ENCODE peak calls at places on chromosomes 6 and 20, in nine cellular contexts. K is ovary, M is upper lobe of left lung, T is A549, W is HL-60, G is H9, V is tibial artery, J is Panc1, X is heart right ventricle. I is an unnamed sample.

GRCh38 chr6:133446789-133447188 is 205.6 kb downstream of the EYA4 start:
- DNase-seq in T (no peak), X (no peak), J (no peak), V (no peak), K (no peak), M (no peak), W (no peak), G (no peak), I (no peak)

GRCh38 chr20:55478739-55479450 is 526.4 kb downstream of the CBLN4 start:
- DNase-seq in V (no peak), M (no peak), J (no peak), G (no peak), T (no peak), W (no peak), K (no peak), X (no peak), I (no peak)

GRCh38 chr20:6074145-6074561 is 20.3 kb upstream of the LRRN4 start:
- DNase-seq in J (no peak), T (peak; percentile 52), X (peak; percentile 41), M (no peak), V (no peak), W (peak; percentile 41), K (no peak), G (peak; percentile 38), I (no peak)

GRCh38 chr6:121439456-121440250 is 4.2 kb downstream of the GJA1 start:
- DNase-seq in G (no peak), X (no peak), M (no peak), T (no peak), J (no peak), W (no peak), K (no peak), V (no peak), I (no peak)

GRCh38 chr6:149158076-149158475 is 159.4 kb upstream of the TAB2 start:
- DNase-seq in J (no peak), X (no peak), T (no peak), K (no peak), G (no peak), M (no peak), V (no peak), W (no peak), I (no peak)

GRCh38 chr6:122238861-122239260 is 160.6 kb upstream of the HSF2 start:
- DNase-seq in X (no peak), G (no peak), K (no peak), M (no peak), V (no peak), J (no peak), T (no peak), W (no peak), I (no peak)

GRCh38 chr6:170522565-170523183 is 30.4 kb downstream of the PSMB1 start:
- DNase-seq in M (peak; percentile 18), K (no peak), W (peak; percentile 36), V (no peak), X (no peak), J (no peak), G (peak; percentile 71), T (no peak), I (no peak)

GRCh38 chr6:3822747-3823445 is 26.3 kb upstream of the FAM50B start:
- DNase-seq in V (no peak), G (no peak), J (no peak), M (peak; percentile 24), W (no peak), T (no peak), X (no peak), K (no peak), I (no peak)

GRCh38 chr6:83430606-83431544 is at the start of gene ME1:
- DNase-seq in X (peak; percentile 68), M (peak; percentile 95), G (peak; percentile 83), W (peak; percentile 85), T (peak; percentile 36), V (peak; percentile 80), J (no peak), K (peak; percentile 84), I (peak; percentile 43)

GRCh38 chr6:155287762-155288161 is 23.9 kb downstream of the CLDN20 start:
- DNase-seq in M (no peak), T (no peak), G (no peak), J (no peak), K (no peak), V (no peak), X (no peak), W (no peak), I (no peak)

GRCh38 chr6:88662163-88662580 is 301.2 kb downstream of the RNGTT start:
- DNase-seq in G (no peak), X (no peak), V (no peak), W (peak; percentile 26), K (no peak), T (no peak), M (no peak), J (no peak), I (no peak)

GRCh38 chr6:129498556-129498940 is 211.4 kb downstream of the ARHGAP18 start:
- DNase-seq in J (no peak), M (no peak), X (no peak), K (no peak), W (no peak), G (no peak), V (no peak), T (no peak), I (no peak)

GRCh38 chr20:54026300-54027064 is 43.9 kb downstream of the BCAS1 start:
- DNase-seq in G (no peak), X (no peak), M (no peak), W (no peak), T (no peak), J (no peak), K (no peak), V (no peak), I (no peak)

GRCh38 chr20:330233-331149 is 5.1 kb downstream of the SOX12 start:
- DNase-seq in X (peak; percentile 59), K (peak; percentile 53), V (no peak), M (no peak), W (peak; percentile 87), J (no peak), G (peak; percentile 72), T (peak; percentile 88), I (no peak)

GRCh38 chr6:119269266-119270103 is 80.1 kb downstream of the MAN1A1 start:
- DNase-seq in X (no peak), K (no peak), G (no peak), M (no peak), W (no peak), J (no peak), T (no peak), V (no peak), I (no peak)

GRCh38 chr6:119273287-119273686 is 76.3 kb downstream of the MAN1A1 start:
- DNase-seq in X (no peak), M (no peak), T (no peak), V (no peak), W (no peak), K (no peak), G (no peak), J (no peak), I (no peak)

GRCh38 chr6:119273799-119274595 is 75.6 kb downstream of the MAN1A1 start:
- DNase-seq in J (no peak), M (no peak), T (no peak), X (no peak), K (no peak), W (no peak), V (no peak), G (no peak), I (peak; percentile 47)

GRCh38 chr6:119267506-119267905 is 82.1 kb downstream of the MAN1A1 start:
- DNase-seq in M (no peak), V (no peak), K (no peak), G (no peak), T (no peak), W (no peak), X (no peak), J (no peak), I (no peak)

GRCh38 chr6:119270545-119270944 is 79.0 kb downstream of the MAN1A1 start:
- DNase-seq in J (no peak), X (no peak), V (no peak), K (no peak), M (no peak), T (no peak), W (no peak), G (no peak), I (no peak)
- H3K27ac ChIP-seq in J (no peak overlapping the region), X (no peak overlapping the region), V (no peak overlapping the region), K (no peak overlapping the region), M (no peak overlapping the region), T (no peak overlapping the region), W (no peak overlapping the region), G (no peak overlapping the region), I (no peak overlapping the region)

GRCh38 chr20:60512436-60512835 is 554.2 kb downstream of the CDH26 start:
- DNase-seq in V (no peak), M (no peak), G (peak; percentile 39), J (no peak), X (no peak), W (no peak), K (no peak), T (no peak), I (peak; percentile 23)

DNA sequence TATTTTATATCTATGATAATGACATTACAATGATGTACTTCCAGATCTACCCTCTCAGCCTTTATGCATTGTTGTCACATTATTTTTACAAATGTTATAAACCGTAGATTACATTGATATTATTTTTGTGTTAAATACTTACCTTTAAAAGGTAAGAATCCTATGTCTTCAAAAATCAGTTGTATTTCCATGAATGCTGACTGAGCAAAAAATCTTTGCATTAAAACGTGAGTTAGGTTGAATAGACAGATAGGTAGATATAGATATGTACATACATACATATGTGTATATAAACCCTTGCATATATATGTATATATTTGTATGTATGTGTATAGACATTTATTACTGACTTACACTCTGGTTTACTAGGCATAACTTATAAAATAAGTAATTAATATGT is 558.2 kb downstream of the CDH26 start:
- DNase-seq in K (no peak), X (no peak), G (no peak), J (no peak), V (no peak), W (no peak), T (no peak), M (no peak), I (no peak)
- TF ChIP-seq CTCF in K (no peak), X (no peak), G (no peak), J (no peak), V (no peak), W (no peak), T (no peak), M (no peak), I (no peak)

DNA sequence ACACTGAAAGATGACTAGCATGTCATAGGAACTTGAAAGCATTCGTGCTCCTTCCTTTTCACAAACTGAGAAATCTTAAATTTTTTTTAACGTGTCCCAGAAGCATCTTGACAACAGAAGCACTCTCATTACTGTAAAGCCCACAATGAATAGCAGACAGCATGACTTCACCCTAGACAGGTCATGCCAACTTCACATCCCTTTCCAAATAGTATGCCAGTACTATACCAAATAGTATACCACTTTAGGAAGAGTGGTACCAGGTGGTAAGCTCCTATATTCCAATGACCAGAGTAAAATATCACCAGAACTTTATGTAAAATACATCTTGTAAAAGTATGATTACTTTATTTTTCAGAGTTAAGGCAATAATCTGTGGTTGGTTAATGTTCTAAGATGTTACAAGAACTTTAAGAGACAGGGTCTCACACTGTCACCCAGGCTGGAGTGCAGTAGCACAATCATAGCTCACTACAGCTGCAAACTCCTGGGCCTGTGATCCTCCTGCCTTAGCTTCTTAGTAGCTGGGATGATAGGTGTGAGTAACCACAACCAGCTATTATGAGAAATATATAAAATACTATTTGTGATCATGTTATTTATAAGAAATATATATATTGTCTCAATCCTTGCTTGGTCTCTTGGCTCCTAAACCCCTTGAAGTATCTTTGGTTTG is 15.7 kb downstream of the SOD2 start:
- DNase-seq in V (no peak), M (no peak), K (no peak), X (no peak), T (no peak), J (no peak), G (no peak), W (no peak), I (no peak)
- H3K27ac ChIP-seq in V (no peak overlapping the region), M (no peak overlapping the region), K (no peak overlapping the region), X (no peak overlapping the region), T (no peak overlapping the region), J (no peak overlapping the region), G (no peak overlapping the region), W (no peak overlapping the region), I (no peak overlapping the region)

GRCh38 chr20:50281831-50282591 is 91.4 kb downstream of the CEBPB start:
- DNase-seq in K (peak; percentile 53), T (no peak), V (no peak), X (no peak), W (peak; percentile 23), J (no peak), M (no peak), G (peak; percentile 74), I (no peak)
- TF ChIP-seq CTCF in K (no peak), T (peak; percentile 19), V (no peak), X (no peak), W (no peak), J (no peak), M (no peak), G (peak; percentile 69), I (no peak)